ENCODE peak calls at places on chromosomes 1 and 21, in nine cellular contexts. One of them, this sample, is unnamed.

GRCh38 chr1:54805466-54805865 is 4.3 kb upstream of the TTC22 start:
- DNase-seq in fibroblast of lung: no peak
- DNase-seq in K562: no peak
- DNase-seq in BJ: no peak
- DNase-seq in cardiac muscle cell: no peak
- DNase-seq in brain microvascular endothelial cell: no peak
- DNase-seq in heart left ventricle: no peak
- DNase-seq in spleen: no peak
- DNase-seq in HAP-1: no peak
- DNase-seq in this sample: no peak

GRCh38 chr1:228282329-228283042 is 74.6 kb downstream of the OBSCN start:
- DNase-seq in fibroblast of lung: peak; percentile 28
- DNase-seq in K562: no peak
- DNase-seq in BJ: no peak
- DNase-seq in cardiac muscle cell: no peak
- DNase-seq in brain microvascular endothelial cell: no peak
- DNase-seq in heart left ventricle: no peak
- DNase-seq in spleen: peak; percentile 61
- DNase-seq in HAP-1: no peak
- DNase-seq in this sample: no peak

GRCh38 chr1:150365945-150366344 is 2.0 kb downstream of the RPRD2 start:
- DNase-seq in fibroblast of lung: peak; percentile 10
- DNase-seq in K562: peak; percentile 13
- DNase-seq in BJ: no peak
- DNase-seq in cardiac muscle cell: peak; percentile 19
- DNase-seq in brain microvascular endothelial cell: no peak
- DNase-seq in heart left ventricle: no peak
- DNase-seq in spleen: no peak
- DNase-seq in HAP-1: no peak
- DNase-seq in this sample: no peak

GRCh38 chr21:36349315-36349714 is 29.3 kb downstream of the MORC3 start:
- DNase-seq in fibroblast of lung: no peak
- DNase-seq in K562: no peak
- DNase-seq in BJ: no peak
- DNase-seq in cardiac muscle cell: no peak
- DNase-seq in brain microvascular endothelial cell: no peak
- DNase-seq in heart left ventricle: no peak
- DNase-seq in spleen: no peak
- DNase-seq in HAP-1: no peak
- DNase-seq in this sample: no peak

GRCh38 chr1:91755176-91755575 is 130.8 kb downstream of the TGFBR3 start:
- DNase-seq in fibroblast of lung: peak; percentile 91
- DNase-seq in K562: no peak
- DNase-seq in BJ: peak; percentile 57
- DNase-seq in cardiac muscle cell: peak; percentile 74
- DNase-seq in brain microvascular endothelial cell: no peak
- DNase-seq in heart left ventricle: peak; percentile 40
- DNase-seq in spleen: no peak
- DNase-seq in HAP-1: no peak
- DNase-seq in this sample: peak; percentile 57

GRCh38 chr1:161196521-161197451 is 2.1 kb downstream of the ADAMTS4 start:
- DNase-seq in fibroblast of lung: peak; percentile 72
- DNase-seq in K562: no peak
- DNase-seq in BJ: peak; percentile 71
- DNase-seq in cardiac muscle cell: peak; percentile 91
- DNase-seq in brain microvascular endothelial cell: peak; percentile 53
- DNase-seq in heart left ventricle: peak; percentile 55
- DNase-seq in spleen: peak; percentile 69
- DNase-seq in HAP-1: no peak
- DNase-seq in this sample: peak; percentile 82

GRCh38 chr1:236132420-236133046 is 9.8 kb upstream of the GPR137B start:
- DNase-seq in fibroblast of lung: no peak
- DNase-seq in K562: no peak
- DNase-seq in BJ: no peak
- DNase-seq in cardiac muscle cell: no peak
- DNase-seq in brain microvascular endothelial cell: no peak
- DNase-seq in heart left ventricle: no peak
- DNase-seq in spleen: no peak
- DNase-seq in HAP-1: no peak
- DNase-seq in this sample: no peak

GRCh38 chr21:21860888-21861287 is 862.7 kb downstream of the NCAM2 start:
- DNase-seq in fibroblast of lung: peak; percentile 55
- DNase-seq in K562: no peak
- DNase-seq in BJ: no peak
- DNase-seq in cardiac muscle cell: peak; percentile 24
- DNase-seq in brain microvascular endothelial cell: no peak
- DNase-seq in heart left ventricle: no peak
- DNase-seq in spleen: no peak
- DNase-seq in HAP-1: no peak
- DNase-seq in this sample: no peak

DNA sequence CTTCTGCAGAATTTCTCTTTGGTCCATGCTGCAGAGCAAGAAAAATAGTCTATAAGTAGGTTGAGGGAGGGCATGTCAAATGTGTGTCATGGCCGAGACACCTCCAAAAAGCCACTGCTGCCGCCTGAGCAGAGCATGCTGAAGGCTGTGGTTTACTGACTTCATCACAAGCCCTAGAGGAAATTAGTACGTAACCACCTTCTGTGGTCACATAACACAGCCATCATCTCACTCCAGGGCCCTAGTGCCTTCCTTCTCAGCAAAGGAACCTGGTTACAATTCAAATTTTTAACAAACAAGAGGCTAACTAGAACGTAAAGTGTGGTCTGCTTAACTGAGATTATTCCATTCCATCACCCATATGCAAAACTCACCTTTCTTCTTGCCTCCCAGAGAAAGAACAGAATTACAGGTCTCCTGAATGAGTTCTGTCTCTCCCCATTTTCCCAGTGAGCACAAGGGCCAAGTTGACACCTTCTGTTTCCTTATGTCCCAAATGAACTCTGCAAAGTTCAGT is at the start of gene PTPN22:
- DNase-seq in fibroblast of lung: peak; percentile 50
- DNase-seq in K562: peak; percentile 65
- DNase-seq in BJ: peak; percentile 35
- DNase-seq in cardiac muscle cell: peak; percentile 76
- DNase-seq in brain microvascular endothelial cell: peak; percentile 78
- DNase-seq in heart left ventricle: peak; percentile 36
- DNase-seq in spleen: peak; percentile 91
- DNase-seq in HAP-1: no peak
- DNase-seq in this sample: peak; percentile 53
- H3K4me3 ChIP-seq in fibroblast of lung: no peak within 1 kb of the TSS
- H3K4me3 ChIP-seq in K562: no peak within 1 kb of the TSS
- H3K4me3 ChIP-seq in BJ: no peak within 1 kb of the TSS
- H3K4me3 ChIP-seq in cardiac muscle cell: no peak within 1 kb of the TSS
- H3K4me3 ChIP-seq in brain microvascular endothelial cell: peak within 1 kb of the TSS; percentile 13
- H3K4me3 ChIP-seq in heart left ventricle: no peak within 1 kb of the TSS
- H3K4me3 ChIP-seq in spleen: peak within 1 kb of the TSS; percentile 35
- H3K4me3 ChIP-seq in HAP-1: no peak within 1 kb of the TSS
- H3K4me3 ChIP-seq in this sample: no peak within 1 kb of the TSS

GRCh38 chr21:37749132-37749531 is 167.1 kb downstream of the KCNJ6 start:
- DNase-seq in fibroblast of lung: no peak
- DNase-seq in K562: no peak
- DNase-seq in BJ: no peak
- DNase-seq in cardiac muscle cell: no peak
- DNase-seq in brain microvascular endothelial cell: no peak
- DNase-seq in heart left ventricle: no peak
- DNase-seq in spleen: no peak
- DNase-seq in HAP-1: no peak
- DNase-seq in this sample: no peak
- H3K27me3 ChIP-seq in fibroblast of lung: peaks cover 3% of the 10 kb centered on the region
- H3K27me3 ChIP-seq in K562: peaks cover 20% of the 10 kb centered on the region
- H3K27me3 ChIP-seq in BJ: peaks cover 7% of the 10 kb centered on the region
- H3K27me3 ChIP-seq in cardiac muscle cell: no peaks in the 10 kb centered on the region
- H3K27me3 ChIP-seq in brain microvascular endothelial cell: no peaks in the 10 kb centered on the region
- H3K27me3 ChIP-seq in heart left ventricle: peaks cover 4% of the 10 kb centered on the region
- H3K27me3 ChIP-seq in spleen: no peaks in the 10 kb centered on the region
- H3K27me3 ChIP-seq in HAP-1: no peaks in the 10 kb centered on the region
- H3K27me3 ChIP-seq in this sample: no peaks in the 10 kb centered on the region

DNA sequence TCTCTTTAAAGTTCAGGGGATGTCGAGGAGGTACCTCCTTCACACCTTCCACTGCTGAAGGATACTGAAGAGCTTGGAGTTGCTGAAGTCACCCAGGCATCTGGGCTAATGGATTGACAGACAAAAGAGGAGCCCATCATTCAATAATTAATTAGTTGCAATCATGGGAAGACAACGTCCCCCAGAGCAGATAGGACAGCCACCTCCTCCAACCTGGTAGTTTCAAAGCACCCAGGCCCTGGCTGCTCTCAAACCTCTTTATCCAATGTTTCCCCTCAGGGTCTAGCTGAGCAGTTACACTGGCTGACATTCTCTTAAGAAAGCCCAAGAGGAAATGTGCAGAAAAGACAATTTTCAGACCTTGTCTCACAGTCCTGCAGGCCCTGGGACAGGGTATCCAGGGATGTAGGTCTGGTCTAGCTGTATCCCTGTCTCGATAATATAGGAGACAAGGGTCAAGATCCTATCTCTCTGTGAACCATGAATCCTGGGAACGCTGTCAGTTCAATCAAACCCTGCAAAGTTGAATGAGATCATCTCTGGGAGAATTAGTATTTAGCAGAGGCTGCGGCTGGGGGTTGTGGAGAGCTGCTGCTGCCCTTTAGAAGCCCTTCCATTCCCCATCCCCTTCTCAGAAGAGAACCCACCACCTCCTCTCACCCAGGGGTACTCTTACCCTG is 1.0 kb downstream of the TSPAN2 start:
- DNase-seq in fibroblast of lung: no peak
- DNase-seq in K562: no peak
- DNase-seq in BJ: no peak
- DNase-seq in cardiac muscle cell: no peak
- DNase-seq in brain microvascular endothelial cell: no peak
- DNase-seq in heart left ventricle: no peak
- DNase-seq in spleen: no peak
- DNase-seq in HAP-1: no peak
- DNase-seq in this sample: no peak
- H3K4me3 ChIP-seq in fibroblast of lung: no peak overlapping the region
- H3K4me3 ChIP-seq in K562: no peak overlapping the region
- H3K4me3 ChIP-seq in BJ: no peak overlapping the region
- H3K4me3 ChIP-seq in cardiac muscle cell: peak overlapping the region; percentile 57
- H3K4me3 ChIP-seq in brain microvascular endothelial cell: no peak overlapping the region
- H3K4me3 ChIP-seq in heart left ventricle: no peak overlapping the region
- H3K4me3 ChIP-seq in spleen: peak overlapping the region; percentile 66
- H3K4me3 ChIP-seq in HAP-1: peak overlapping the region; percentile 46
- H3K4me3 ChIP-seq in this sample: no peak overlapping the region

DNA sequence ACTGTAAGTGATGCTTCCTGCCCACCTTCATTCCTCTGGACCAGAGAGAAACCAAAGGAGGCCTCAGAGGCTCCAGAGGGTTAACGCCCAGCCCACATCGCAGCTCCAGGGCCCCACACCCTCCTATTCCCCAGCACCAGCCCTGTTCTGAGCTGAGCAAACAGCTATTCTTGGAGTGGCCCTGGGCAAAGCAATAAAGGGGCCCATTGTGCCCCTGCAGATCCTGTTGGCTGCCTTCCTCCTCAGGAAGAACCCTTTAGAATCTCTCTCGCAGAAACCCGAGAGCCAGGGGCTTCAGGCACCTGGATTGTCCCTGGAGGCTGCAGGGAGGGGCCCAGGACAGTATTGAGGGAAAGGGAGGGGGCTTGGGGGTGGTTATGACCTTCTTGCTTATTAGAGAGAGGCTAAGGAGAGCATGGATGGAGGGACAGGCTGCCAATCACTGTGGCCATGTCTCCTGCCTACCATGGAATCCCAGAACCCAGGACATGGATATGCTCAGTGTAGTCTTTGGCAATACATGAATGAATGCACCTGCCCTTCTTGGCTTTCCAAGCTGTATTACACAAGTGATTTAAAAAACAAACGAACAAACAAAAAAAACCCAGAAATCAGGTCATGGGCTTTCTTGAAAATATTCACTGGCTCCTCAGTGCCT is 9.2 kb downstream of the PADI2 start:
- DNase-seq in fibroblast of lung: no peak
- DNase-seq in K562: no peak
- DNase-seq in BJ: no peak
- DNase-seq in cardiac muscle cell: no peak
- DNase-seq in brain microvascular endothelial cell: no peak
- DNase-seq in heart left ventricle: no peak
- DNase-seq in spleen: no peak
- DNase-seq in HAP-1: no peak
- DNase-seq in this sample: no peak
- H3K27me3 ChIP-seq in fibroblast of lung: peaks cover 4% of the 10 kb centered on the region
- H3K27me3 ChIP-seq in K562: peaks cover 20% of the 10 kb centered on the region
- H3K27me3 ChIP-seq in BJ: peaks cover 5% of the 10 kb centered on the region
- H3K27me3 ChIP-seq in cardiac muscle cell: peaks cover 5% of the 10 kb centered on the region
- H3K27me3 ChIP-seq in brain microvascular endothelial cell: no peaks in the 10 kb centered on the region
- H3K27me3 ChIP-seq in heart left ventricle: peaks cover 5% of the 10 kb centered on the region
- H3K27me3 ChIP-seq in spleen: no peaks in the 10 kb centered on the region
- H3K27me3 ChIP-seq in HAP-1: no peaks in the 10 kb centered on the region
- H3K27me3 ChIP-seq in this sample: no peaks in the 10 kb centered on the region

DNA sequence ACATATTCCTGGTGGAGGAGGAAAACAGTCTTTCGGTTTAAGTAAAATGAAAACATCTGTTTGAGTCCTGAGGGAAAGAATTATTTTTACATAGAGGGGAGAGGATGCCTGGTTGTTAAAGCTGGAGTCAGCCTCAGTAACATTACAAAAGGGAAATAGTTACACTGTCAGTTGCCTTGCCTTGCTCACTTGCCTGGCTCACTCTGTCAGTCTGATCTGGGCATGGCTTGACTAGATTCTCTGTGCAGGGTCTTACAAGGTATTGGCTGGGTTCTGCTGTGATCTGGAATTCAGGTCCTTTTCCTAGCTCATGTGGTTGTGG is 8.4 kb upstream of the UBE2U start:
- DNase-seq in fibroblast of lung: no peak
- DNase-seq in K562: no peak
- DNase-seq in BJ: no peak
- DNase-seq in cardiac muscle cell: no peak
- DNase-seq in brain microvascular endothelial cell: no peak
- DNase-seq in heart left ventricle: no peak
- DNase-seq in spleen: no peak
- DNase-seq in HAP-1: no peak
- DNase-seq in this sample: no peak
- H3K4me3 ChIP-seq in fibroblast of lung: no peak overlapping the region
- H3K4me3 ChIP-seq in K562: no peak overlapping the region
- H3K4me3 ChIP-seq in BJ: no peak overlapping the region
- H3K4me3 ChIP-seq in cardiac muscle cell: no peak overlapping the region
- H3K4me3 ChIP-seq in brain microvascular endothelial cell: no peak overlapping the region
- H3K4me3 ChIP-seq in heart left ventricle: no peak overlapping the region
- H3K4me3 ChIP-seq in spleen: no peak overlapping the region
- H3K4me3 ChIP-seq in HAP-1: no peak overlapping the region
- H3K4me3 ChIP-seq in this sample: no peak overlapping the region

GRCh38 chr1:3158329-3158728 is 89.3 kb downstream of the PRDM16 start:
- DNase-seq in fibroblast of lung: no peak
- DNase-seq in K562: no peak
- DNase-seq in BJ: no peak
- DNase-seq in cardiac muscle cell: no peak
- DNase-seq in brain microvascular endothelial cell: no peak
- DNase-seq in heart left ventricle: no peak
- DNase-seq in spleen: no peak
- DNase-seq in HAP-1: no peak
- DNase-seq in this sample: no peak
- H3K27me3 ChIP-seq in fibroblast of lung: no peaks in the 10 kb centered on the region
- H3K27me3 ChIP-seq in K562: peaks cover 47% of the 10 kb centered on the region
- H3K27me3 ChIP-seq in BJ: no peaks in the 10 kb centered on the region
- H3K27me3 ChIP-seq in cardiac muscle cell: no peaks in the 10 kb centered on the region
- H3K27me3 ChIP-seq in brain microvascular endothelial cell: no peaks in the 10 kb centered on the region
- H3K27me3 ChIP-seq in heart left ventricle: peaks cover 25% of the 10 kb centered on the region
- H3K27me3 ChIP-seq in spleen: peaks cover 9% of the 10 kb centered on the region
- H3K27me3 ChIP-seq in HAP-1: no peaks in the 10 kb centered on the region
- H3K27me3 ChIP-seq in this sample: no peaks in the 10 kb centered on the region

This sample was measured in right cardiac atrium.